ENCODE peak calls at places on chromosomes 5 and 9, in four cellular contexts. O, U, Z and J are unnamed samples.

GRCh38 chr9:92332577-92333287 is 7.0 kb downstream of the CENPP start:
- DNase-seq in O (no peak), U (no peak), Z (peak), J (peak)

GRCh38 chr5:87229780-87230179 is 37.9 kb upstream of the RASA1 start:
- DNase-seq in O (no peak), U (no peak), Z (no peak), J (no peak)

GRCh38 chr5:41748631-41749030 is 121.6 kb downstream of the OXCT1 start:
- DNase-seq in O (no peak), U (no peak), Z (no peak), J (no peak)

GRCh38 chr9:91843623-91844111 is 106.4 kb downstream of the ROR2 start:
- DNase-seq in O (no peak), U (peak), Z (peak), J (no peak)

GRCh38 chr9:73595036-73595545 is 443.4 kb downstream of the ANXA1 start:
- DNase-seq in O (no peak), U (no peak), Z (no peak), J (no peak)

GRCh38 chr5:130331332-130331731 is 427.1 kb downstream of the CHSY3 start:
- DNase-seq in O (no peak), U (no peak), Z (no peak), J (no peak)

GRCh38 chr5:129899454-129899853 is 4.8 kb upstream of the CHSY3 start:
- DNase-seq in O (no peak), U (no peak), Z (no peak), J (no peak)

GRCh38 chr5:64331597-64332277 is 166.1 kb downstream of the RNF180 start:
- DNase-seq in O (no peak), U (peak), Z (peak), J (no peak)

GRCh38 chr5:61534481-61535267 is 202.6 kb downstream of the ZSWIM6 start:
- DNase-seq in O (no peak), U (no peak), Z (no peak), J (no peak)

GRCh38 chr5:160260006-160260775 is 30.9 kb downstream of the FABP6 start:
- DNase-seq in O (no peak), U (no peak), Z (no peak), J (no peak)

GRCh38 chr9:116027096-116027495 is 126.5 kb upstream of the PAPPA start:
- DNase-seq in O (no peak), U (no peak), Z (no peak), J (no peak)

GRCh38 chr5:143495823-143496275 is 92.4 kb upstream of the NR3C1 start:
- DNase-seq in O (no peak), U (no peak), Z (peak), J (no peak)

GRCh38 chr9:137482094-137482781 is 23.1 kb upstream of the NSMF start:
- DNase-seq in O (peak), U (no peak), Z (peak), J (no peak)

GRCh38 chr9:36154213-36154952 is 14.8 kb upstream of the CCIN start:
- DNase-seq in O (peak), U (no peak), Z (no peak), J (no peak)

GRCh38 chr9:36400332-36401178 is 486 bp upstream of the RNF38 start:
- DNase-seq in O (peak), U (peak), Z (peak), J (no peak)

DNA sequence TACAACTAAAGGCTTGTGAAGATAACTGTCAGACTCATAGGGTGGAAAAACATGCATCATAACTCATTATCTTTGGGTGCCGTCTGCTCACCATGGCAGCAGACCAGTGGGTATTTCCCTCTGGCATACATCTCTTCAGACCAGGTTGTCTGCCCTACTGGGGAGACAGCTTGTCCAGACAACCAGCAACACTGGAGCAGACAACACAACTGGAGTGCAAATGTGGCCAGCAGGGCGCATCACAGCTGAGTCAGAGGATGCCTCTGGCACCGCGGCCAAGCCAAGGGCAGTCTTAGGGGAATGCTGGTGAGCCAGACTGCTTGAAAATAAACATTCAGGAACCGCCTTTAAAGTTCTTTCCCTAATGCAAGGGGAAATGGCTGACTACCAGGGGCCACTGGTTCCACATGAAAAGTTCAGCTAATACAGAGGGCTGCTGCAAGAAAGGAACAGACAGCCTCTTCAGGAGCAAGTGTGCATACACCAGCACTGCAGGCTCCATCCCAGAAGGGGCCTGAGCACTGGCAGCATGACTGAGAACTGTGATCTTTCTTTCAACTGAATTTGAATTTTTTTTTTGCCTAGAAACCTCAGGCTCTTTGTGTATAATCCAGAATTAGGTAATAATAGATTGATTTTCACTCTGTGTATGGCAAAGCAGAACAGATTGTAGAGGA is 77.3 kb downstream of the MAMDC2 start:
- DNase-seq in O (no peak), U (no peak), Z (no peak), J (peak)
- TF ChIP-seq CTCF in O (no peak), U (no peak), Z (no peak), J (peak)

DNA sequence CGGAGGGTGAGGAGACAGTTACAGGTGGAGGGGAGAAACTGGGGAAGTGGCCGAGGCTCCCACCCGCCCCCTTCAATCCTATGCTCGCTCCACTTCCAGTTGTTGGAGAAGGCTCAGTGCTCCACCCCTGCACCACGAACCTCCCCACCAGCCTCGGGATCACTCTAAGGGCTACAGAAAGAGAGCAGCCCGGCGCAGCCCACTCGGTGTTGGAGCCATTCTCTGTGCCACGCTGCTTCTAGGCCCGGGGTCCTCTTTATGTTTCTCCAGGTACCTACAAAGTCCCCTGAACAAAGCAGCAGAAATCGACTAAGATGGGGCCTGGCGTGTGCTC is 12.0 kb downstream of the PDGFRB start:
- DNase-seq in O (no peak), U (no peak), Z (no peak), J (no peak)
- H3K4me3 ChIP-seq in O (peak), U (no peak), Z (no peak), J (peak)

DNA sequence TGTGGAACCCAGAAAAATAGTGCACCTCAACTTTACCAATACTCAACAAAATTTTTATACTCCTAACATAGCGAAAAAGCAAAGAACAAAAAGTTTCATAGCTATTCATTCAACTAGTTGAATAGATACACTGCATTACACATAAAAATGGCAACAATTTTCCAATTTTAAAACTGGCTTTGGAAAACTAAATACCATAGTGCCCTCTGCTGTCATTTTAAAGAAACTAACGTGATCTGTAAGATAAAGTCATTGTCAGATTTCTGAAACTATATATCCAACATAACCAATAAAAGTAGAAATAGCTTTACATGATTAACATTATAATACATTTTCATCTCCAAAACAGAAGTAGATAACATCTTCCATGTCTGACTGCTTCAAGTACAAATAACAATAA is 31.6 kb downstream of the DTWD2 start:
- DNase-seq in O (peak), U (no peak), Z (no peak), J (no peak)
- TF ChIP-seq CTCF in O (peak), U (peak), Z (no peak), J (peak)

GRCh38 chr5:131457193-131457592 is 177.8 kb downstream of the RAPGEF6 start:
- DNase-seq in O (no peak), U (no peak), Z (no peak), J (no peak)

GRCh38 chr5:131460867-131461572 is 174.0 kb downstream of the RAPGEF6 start:
- DNase-seq in O (no peak), U (no peak), Z (no peak), J (no peak)

GRCh38 chr5:131461742-131462141 is 173.3 kb downstream of the RAPGEF6 start:
- DNase-seq in O (no peak), U (no peak), Z (no peak), J (no peak)

GRCh38 chr5:131460133-131460532 is 174.9 kb downstream of the RAPGEF6 start:
- DNase-seq in O (no peak), U (no peak), Z (no peak), J (no peak)

DNA sequence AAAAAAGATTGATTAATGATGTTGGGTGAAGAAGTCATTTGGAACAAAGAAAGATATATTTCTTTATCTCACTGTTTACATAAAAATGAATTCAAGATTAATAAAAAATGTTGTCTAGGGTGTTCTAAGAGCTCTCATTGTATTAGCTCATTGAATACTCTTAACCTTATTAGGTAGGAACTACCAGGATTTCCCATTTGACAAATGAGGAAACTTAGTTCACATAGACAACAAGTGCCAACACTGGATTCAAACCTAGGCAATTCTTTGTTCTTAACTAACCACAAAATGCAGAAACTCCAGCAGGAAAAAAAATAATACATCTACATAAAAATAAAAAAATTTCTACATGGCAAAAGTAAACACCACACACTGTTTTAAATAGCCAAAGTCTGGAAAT is 175.8 kb downstream of the RAPGEF6 start:
- DNase-seq in O (no peak), U (no peak), Z (no peak), J (no peak)
- H3K4me3 ChIP-seq in O (no peak), U (no peak), Z (no peak), J (no peak)

GRCh38 chr9:127336708-127337352 is 60.1 kb upstream of the SLC2A8 start:
- DNase-seq in O (peak), U (peak), Z (peak), J (peak)
- TF ChIP-seq CTCF in O (no peak), U (no peak), Z (no peak), J (no peak)

GRCh38 chr9:38026840-38027527 is 42.0 kb downstream of the SHB start:
- DNase-seq in O (no peak), U (no peak), Z (no peak), J (no peak)
- H3K4me3 ChIP-seq in O (no peak), U (no peak), Z (no peak), J (no peak)

GRCh38 chr5:6837519-6838110 is 124.4 kb downstream of the TENT4A start:
- DNase-seq in O (peak), U (no peak), Z (no peak), J (no peak)
- TF ChIP-seq CTCF in O (peak), U (peak), Z (peak), J (peak)

DNA sequence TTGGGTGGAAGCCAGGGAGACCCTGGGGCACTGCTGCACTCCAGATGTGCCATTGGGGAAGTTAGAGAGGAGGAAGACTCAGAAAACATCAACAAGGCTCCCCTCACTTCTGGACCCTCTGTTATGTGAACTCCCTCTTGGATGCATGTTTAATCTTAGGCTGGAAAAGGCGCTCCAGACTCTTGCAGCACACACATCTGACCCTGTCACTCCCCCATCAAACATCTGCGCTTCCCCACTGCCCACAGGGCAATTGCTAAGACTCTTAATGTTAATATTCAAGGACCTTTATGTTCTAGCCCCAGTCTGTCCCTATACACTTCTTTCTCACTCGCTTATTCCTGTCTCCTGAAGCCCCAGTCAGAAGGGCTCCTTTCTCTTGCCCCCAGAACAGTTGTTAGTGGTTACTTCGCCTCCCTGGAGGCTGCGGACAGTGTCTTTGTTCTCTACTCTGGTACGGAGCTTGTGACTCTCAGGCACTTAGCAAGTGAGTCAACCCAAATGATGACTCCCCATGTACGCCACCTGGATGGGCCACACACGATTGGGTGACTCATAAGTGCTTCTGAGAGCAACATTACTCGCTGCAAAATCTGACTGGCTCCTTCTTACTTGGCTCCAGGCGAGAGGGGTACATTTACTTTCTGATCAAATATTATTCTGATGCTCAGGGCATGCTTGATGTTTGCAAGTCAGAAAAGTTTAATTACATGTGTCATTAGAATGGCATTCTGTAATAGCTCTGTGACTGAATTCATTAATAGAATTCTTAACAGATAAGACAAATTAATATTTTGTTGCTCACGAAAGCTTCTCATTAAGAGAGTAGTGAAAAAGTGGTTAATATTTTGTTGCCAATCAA is 193.6 kb downstream of the HSPA4 start:
- DNase-seq in O (peak), U (no peak), Z (no peak), J (peak)
- H3K4me3 ChIP-seq in O (no peak), U (no peak), Z (no peak), J (no peak)